ENCODE peak calls at places on chromosomes 4 and X, in four cellular contexts. T, J, A and G are unnamed samples.
A peak's percentile ranks its signal among the peaks of the same experiment; 100 is the strongest.

GRCh38 chr4:37715889-37716402 is 29.8 kb upstream of the RELL1 start:
- DNase-seq in T (peak; percentile 16), A (peak; percentile 34), J (no peak), G (peak; percentile 23)

GRCh38 chrX:16559206-16559619 is 90.7 kb upstream of the S100G start:
- DNase-seq in T (no peak), J (no peak), A (no peak), G (peak; percentile 73)

GRCh38 chr4:61312526-61312925 is 112.4 kb downstream of the ADGRL3 start:
- DNase-seq in A (no peak), J (no peak), T (no peak), G (peak; percentile 7)

GRCh38 chrX:23844502-23845138 is 61.6 kb downstream of the SAT1 start:
- DNase-seq in A (no peak), T (no peak), J (no peak), G (no peak)

GRCh38 chrX:153821066-153821465 is 9.3 kb downstream of the PDZD4 start:
- DNase-seq in A (no peak), T (no peak), J (no peak), G (no peak)

GRCh38 chrX:16076834-16077233 is 46.5 kb upstream of the GRPR start:
- DNase-seq in T (no peak), J (no peak), A (no peak), G (no peak)

GRCh38 chrX:153381684-153382532 is 19.2 kb downstream of the PNMA6E start:
- DNase-seq in T (peak; percentile 71), J (no peak), A (peak; percentile 37), G (peak; percentile 64)

GRCh38 chr4:138555584-138555983 is 313.4 kb upstream of the SLC7A11 start:
- DNase-seq in A (no peak), J (no peak), T (no peak), G (peak; percentile 9)

GRCh38 chr4:171929907-171930306 is 116.7 kb downstream of the GALNTL6 start:
- DNase-seq in J (peak; percentile 48), T (no peak), A (no peak), G (no peak)

GRCh38 chr4:102430511-102430910 is 70.6 kb upstream of the NFKB1 start:
- DNase-seq in J (no peak), T (peak; percentile 16), A (no peak), G (no peak)

GRCh38 chr4:181418491-181418890 is 824.7 kb upstream of the TENM3 start:
- DNase-seq in A (no peak), J (no peak), T (no peak), G (no peak)

GRCh38 chrX:17453791-17454190 is 78.8 kb downstream of the NHS start:
- DNase-seq in J (no peak), A (no peak), T (no peak), G (no peak)

GRCh38 chr4:14333616-14334015 is 668.7 kb upstream of the CPEB2 start:
- DNase-seq in T (no peak), J (no peak), A (no peak), G (no peak)

GRCh38 chrX:50211510-50211909 is 6.9 kb downstream of the CCNB3 start:
- DNase-seq in T (no peak), A (no peak), J (no peak), G (no peak)

GRCh38 chr4:108029321-108029720 is 39.6 kb downstream of the HADH start:
- DNase-seq in A (no peak), J (no peak), T (no peak), G (no peak)

GRCh38 chr4:127809173-127809800 is 27.2 kb downstream of the HSPA4L start:
- DNase-seq in J (no peak), A (no peak), T (no peak), G (peak; percentile 1)

GRCh38 chrX:150018931-150019331 is 80.6 kb upstream of the EOLA2 start:
- DNase-seq in A (no peak), J (no peak), T (no peak), G (peak; percentile 57)

GRCh38 chrX:24245201-24245600 is 68.7 kb downstream of the SUPT20HL2 start:
- DNase-seq in T (no peak), J (no peak), A (peak; percentile 10), G (peak; percentile 62)

GRCh38 chr4:92215471-92215870 is 88.3 kb upstream of the GRID2 start:
- DNase-seq in J (no peak), A (no peak), T (no peak), G (no peak)

GRCh38 chr4:94758700-94759399 is 1.1 kb downstream of the BMPR1B start:
- DNase-seq in A (peak; percentile 16), J (no peak), T (no peak), G (no peak)

GRCh38 chr4:185710487-185710995 is 101.5 kb downstream of the SORBS2 start:
- DNase-seq in T (no peak), A (no peak), J (no peak), G (no peak)

GRCh38 chrX:67408423-67409079 is 135.3 kb upstream of the AR start:
- DNase-seq in T (no peak), A (no peak), J (no peak), G (no peak)

GRCh38 chr4:79178770-79179169 is 147.1 kb downstream of the NAA11 start:
- DNase-seq in A (no peak), J (no peak), T (no peak), G (no peak)

GRCh38 chr4:182492456-182492855 is 249.3 kb downstream of the TENM3 start:
- DNase-seq in A (no peak), T (no peak), J (no peak), G (peak; percentile 48)